ENCODE peak calls at places on chromosome 5, in seven cellular contexts. One of them, this sample, is unnamed.

GRCh38 chr5:71932649-71933338 is 174.5 kb upstream of the MAP1B start:
- DNase-seq in gastrocnemius medialis: peak; percentile 33
- DNase-seq in heart left ventricle: peak; percentile 76
- DNase-seq in fibroblast of lung: peak; percentile 65
- DNase-seq in fibroblast of villous mesenchyme: no peak
- DNase-seq in lower leg skin: no peak
- DNase-seq in HepG2: peak; percentile 76
- DNase-seq in this sample: no peak

GRCh38 chr5:139494832-139495231 is 12.3 kb upstream of the STING1 start:
- DNase-seq in gastrocnemius medialis: no peak
- DNase-seq in heart left ventricle: no peak
- DNase-seq in fibroblast of lung: no peak
- DNase-seq in fibroblast of villous mesenchyme: peak; percentile 63
- DNase-seq in lower leg skin: no peak
- DNase-seq in HepG2: no peak
- DNase-seq in this sample: peak; percentile 34

GRCh38 chr5:157552650-157553049 is 22.9 kb downstream of the ADAM19 start:
- DNase-seq in gastrocnemius medialis: no peak
- DNase-seq in heart left ventricle: no peak
- DNase-seq in fibroblast of lung: no peak
- DNase-seq in fibroblast of villous mesenchyme: no peak
- DNase-seq in lower leg skin: no peak
- DNase-seq in HepG2: no peak
- DNase-seq in this sample: no peak

GRCh38 chr5:61334224-61335196 is 2.5 kb downstream of the ZSWIM6 start:
- DNase-seq in gastrocnemius medialis: no peak
- DNase-seq in heart left ventricle: no peak
- DNase-seq in fibroblast of lung: peak; percentile 70
- DNase-seq in fibroblast of villous mesenchyme: peak; percentile 74
- DNase-seq in lower leg skin: no peak
- DNase-seq in HepG2: no peak
- DNase-seq in this sample: no peak

GRCh38 chr5:169716287-169716686 is 79.2 kb downstream of the DOCK2 start:
- DNase-seq in gastrocnemius medialis: no peak
- DNase-seq in heart left ventricle: no peak
- DNase-seq in fibroblast of lung: peak; percentile 82
- DNase-seq in fibroblast of villous mesenchyme: peak; percentile 40
- DNase-seq in lower leg skin: no peak
- DNase-seq in HepG2: no peak
- DNase-seq in this sample: peak; percentile 68

GRCh38 chr5:180646289-180646962 is 3.0 kb downstream of the FLT4 start:
- DNase-seq in gastrocnemius medialis: no peak
- DNase-seq in heart left ventricle: no peak
- DNase-seq in fibroblast of lung: no peak
- DNase-seq in fibroblast of villous mesenchyme: no peak
- DNase-seq in lower leg skin: no peak
- DNase-seq in HepG2: no peak
- DNase-seq in this sample: no peak

GRCh38 chr5:133469846-133470245 is 142.5 kb downstream of the FSTL4 start:
- DNase-seq in gastrocnemius medialis: no peak
- DNase-seq in heart left ventricle: no peak
- DNase-seq in fibroblast of lung: no peak
- DNase-seq in fibroblast of villous mesenchyme: no peak
- DNase-seq in lower leg skin: no peak
- DNase-seq in HepG2: no peak
- DNase-seq in this sample: no peak

GRCh38 chr5:346229-346935 is 24.9 kb downstream of the AHRR start:
- DNase-seq in gastrocnemius medialis: no peak
- DNase-seq in heart left ventricle: no peak
- DNase-seq in fibroblast of lung: no peak
- DNase-seq in fibroblast of villous mesenchyme: no peak
- DNase-seq in lower leg skin: no peak
- DNase-seq in HepG2: no peak
- DNase-seq in this sample: no peak

GRCh38 chr5:125659316-125660071 is 763.7 kb upstream of the GRAMD2B start:
- DNase-seq in gastrocnemius medialis: no peak
- DNase-seq in heart left ventricle: no peak
- DNase-seq in fibroblast of lung: peak; percentile 91
- DNase-seq in fibroblast of villous mesenchyme: peak; percentile 68
- DNase-seq in lower leg skin: no peak
- DNase-seq in HepG2: no peak
- DNase-seq in this sample: peak; percentile 85

GRCh38 chr5:66933066-66933465 is 263.5 kb downstream of the CD180 start:
- DNase-seq in gastrocnemius medialis: no peak
- DNase-seq in heart left ventricle: no peak
- DNase-seq in fibroblast of lung: peak; percentile 71
- DNase-seq in fibroblast of villous mesenchyme: peak; percentile 13
- DNase-seq in lower leg skin: no peak
- DNase-seq in HepG2: no peak
- DNase-seq in this sample: peak; percentile 84

GRCh38 chr5:139577689-139578347 is 16.7 kb downstream of the UBE2D2 start:
- DNase-seq in gastrocnemius medialis: no peak
- DNase-seq in heart left ventricle: no peak
- DNase-seq in fibroblast of lung: no peak
- DNase-seq in fibroblast of villous mesenchyme: no peak
- DNase-seq in lower leg skin: no peak
- DNase-seq in HepG2: no peak
- DNase-seq in this sample: no peak

GRCh38 chr5:179504191-179504590 is 46.2 kb upstream of the RUFY1 start:
- DNase-seq in gastrocnemius medialis: no peak
- DNase-seq in heart left ventricle: no peak
- DNase-seq in fibroblast of lung: no peak
- DNase-seq in fibroblast of villous mesenchyme: peak; percentile 55
- DNase-seq in lower leg skin: no peak
- DNase-seq in HepG2: no peak
- DNase-seq in this sample: no peak

GRCh38 chr5:27702339-27702820 is 664.0 kb upstream of the CDH9 start:
- DNase-seq in gastrocnemius medialis: no peak
- DNase-seq in heart left ventricle: no peak
- DNase-seq in fibroblast of lung: peak; percentile 11
- DNase-seq in fibroblast of villous mesenchyme: no peak
- DNase-seq in lower leg skin: no peak
- DNase-seq in HepG2: no peak
- DNase-seq in this sample: no peak

GRCh38 chr5:180289433-180289832 is 2.5 kb downstream of the MAPK9 start:
- DNase-seq in gastrocnemius medialis: no peak
- DNase-seq in heart left ventricle: no peak
- DNase-seq in fibroblast of lung: no peak
- DNase-seq in fibroblast of villous mesenchyme: no peak
- DNase-seq in lower leg skin: no peak
- DNase-seq in HepG2: no peak
- DNase-seq in this sample: no peak

GRCh38 chr5:154519375-154519774 is 41.3 kb upstream of the HAND1 start:
- DNase-seq in gastrocnemius medialis: no peak
- DNase-seq in heart left ventricle: no peak
- DNase-seq in fibroblast of lung: peak; percentile 66
- DNase-seq in fibroblast of villous mesenchyme: peak; percentile 9
- DNase-seq in lower leg skin: no peak
- DNase-seq in HepG2: no peak
- DNase-seq in this sample: peak; percentile 65

GRCh38 chr5:154522284-154522683 is 44.3 kb upstream of the HAND1 start:
- DNase-seq in gastrocnemius medialis: no peak
- DNase-seq in heart left ventricle: no peak
- DNase-seq in fibroblast of lung: no peak
- DNase-seq in fibroblast of villous mesenchyme: no peak
- DNase-seq in lower leg skin: no peak
- DNase-seq in HepG2: no peak
- DNase-seq in this sample: no peak

GRCh38 chr5:154521756-154522155 is 43.7 kb upstream of the HAND1 start:
- DNase-seq in gastrocnemius medialis: no peak
- DNase-seq in heart left ventricle: no peak
- DNase-seq in fibroblast of lung: no peak
- DNase-seq in fibroblast of villous mesenchyme: no peak
- DNase-seq in lower leg skin: no peak
- DNase-seq in HepG2: no peak
- DNase-seq in this sample: no peak

GRCh38 chr5:154523104-154523503 is 45.1 kb upstream of the HAND1 start:
- DNase-seq in gastrocnemius medialis: no peak
- DNase-seq in heart left ventricle: no peak
- DNase-seq in fibroblast of lung: no peak
- DNase-seq in fibroblast of villous mesenchyme: no peak
- DNase-seq in lower leg skin: no peak
- DNase-seq in HepG2: no peak
- DNase-seq in this sample: no peak

DNA sequence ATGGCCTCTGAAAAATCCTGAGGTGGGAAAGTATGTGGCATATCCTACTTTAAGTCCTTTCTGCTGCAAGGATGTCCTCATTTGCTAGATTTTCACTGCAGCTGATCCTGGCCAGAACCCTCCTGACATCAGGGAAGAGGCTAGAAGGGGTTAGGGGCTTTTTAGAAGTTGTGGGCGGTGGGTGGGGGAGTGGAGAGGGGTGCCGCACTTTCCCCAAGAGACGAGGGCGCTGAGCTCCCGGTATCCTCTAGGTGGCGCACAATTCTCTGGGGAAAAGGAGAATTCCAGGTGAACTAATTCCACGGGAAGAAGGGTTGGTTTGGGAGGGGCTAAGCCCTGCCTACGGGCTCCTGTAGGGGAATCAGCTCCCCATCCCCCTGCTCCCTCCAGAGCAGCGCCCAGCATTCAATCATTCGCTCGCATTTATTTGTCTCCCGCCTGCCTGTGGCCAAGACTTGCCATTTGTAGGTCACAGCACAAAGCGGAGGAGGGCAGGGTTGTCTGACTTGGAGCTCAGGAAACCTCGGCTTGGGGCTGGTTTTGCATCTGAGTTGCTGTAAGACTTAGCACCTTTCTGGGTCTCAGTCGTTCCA is 42.9 kb upstream of the HAND1 start:
- DNase-seq in gastrocnemius medialis: no peak
- DNase-seq in heart left ventricle: no peak
- DNase-seq in fibroblast of lung: peak; percentile 9
- DNase-seq in fibroblast of villous mesenchyme: no peak
- DNase-seq in lower leg skin: no peak
- DNase-seq in HepG2: peak; percentile 34
- DNase-seq in this sample: peak; percentile 35
- TF ChIP-seq CTCF in gastrocnemius medialis: peak; percentile 62
- TF ChIP-seq CTCF in heart left ventricle: peak; percentile 63
- TF ChIP-seq CTCF in fibroblast of lung: peak; percentile 76
- TF ChIP-seq CTCF in fibroblast of villous mesenchyme: peak; percentile 80
- TF ChIP-seq CTCF in lower leg skin: no peak
- TF ChIP-seq CTCF in HepG2: peak; percentile 80
- TF ChIP-seq CTCF in this sample: peak; percentile 80

DNA sequence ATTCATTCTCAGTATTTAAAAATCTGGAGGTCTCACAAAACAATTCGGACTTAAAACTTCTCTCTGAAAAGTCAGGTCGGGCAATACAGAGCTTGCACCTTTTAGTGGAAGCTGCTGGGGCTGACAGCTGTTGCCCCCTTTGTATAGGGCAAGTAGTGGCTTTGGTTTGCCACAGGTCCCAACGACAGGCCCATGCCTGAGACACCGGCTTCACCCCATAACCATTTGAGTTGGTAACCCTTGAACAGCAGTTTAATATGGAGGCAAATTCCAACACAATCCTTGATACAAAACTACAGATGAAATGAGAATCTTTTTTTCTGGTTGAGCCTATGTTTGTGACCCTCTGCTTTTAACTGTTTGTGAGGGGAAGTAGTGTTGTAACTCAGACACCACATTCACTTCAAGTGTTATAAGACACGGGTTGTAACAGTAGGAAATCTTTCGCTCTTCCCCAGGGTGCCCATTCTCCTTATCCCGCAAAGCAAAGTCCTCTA is 763 bp upstream of the GLRX start:
- DNase-seq in gastrocnemius medialis: no peak
- DNase-seq in heart left ventricle: no peak
- DNase-seq in fibroblast of lung: no peak
- DNase-seq in fibroblast of villous mesenchyme: no peak
- DNase-seq in lower leg skin: no peak
- DNase-seq in HepG2: no peak
- DNase-seq in this sample: no peak
- H3K4me3 ChIP-seq in gastrocnemius medialis: peak overlapping the region; percentile 100
- H3K4me3 ChIP-seq in heart left ventricle: peak overlapping the region; percentile 84
- H3K4me3 ChIP-seq in fibroblast of lung: peak overlapping the region; percentile 20
- H3K4me3 ChIP-seq in fibroblast of villous mesenchyme: peak overlapping the region; percentile 90
- H3K4me3 ChIP-seq in lower leg skin: no peak overlapping the region
- H3K4me3 ChIP-seq in HepG2: peak overlapping the region; percentile 66
- H3K4me3 ChIP-seq in this sample: peak overlapping the region; percentile 87

GRCh38 chr5:77232959-77233358 is 22.5 kb downstream of the PDE8B start:
- DNase-seq in gastrocnemius medialis: no peak
- DNase-seq in heart left ventricle: no peak
- DNase-seq in fibroblast of lung: no peak
- DNase-seq in fibroblast of villous mesenchyme: peak; percentile 23
- DNase-seq in lower leg skin: no peak
- DNase-seq in HepG2: no peak
- DNase-seq in this sample: no peak

GRCh38 chr5:77231470-77232138 is 21.1 kb downstream of the PDE8B start:
- DNase-seq in gastrocnemius medialis: no peak
- DNase-seq in heart left ventricle: no peak
- DNase-seq in fibroblast of lung: no peak
- DNase-seq in fibroblast of villous mesenchyme: no peak
- DNase-seq in lower leg skin: no peak
- DNase-seq in HepG2: no peak
- DNase-seq in this sample: no peak

GRCh38 chr5:77230727-77231469 is 20.4 kb downstream of the PDE8B start:
- DNase-seq in gastrocnemius medialis: no peak
- DNase-seq in heart left ventricle: no peak
- DNase-seq in fibroblast of lung: peak; percentile 17
- DNase-seq in fibroblast of villous mesenchyme: no peak
- DNase-seq in lower leg skin: no peak
- DNase-seq in HepG2: no peak
- DNase-seq in this sample: peak; percentile 36

GRCh38 chr5:77229887-77230286 is 19.4 kb downstream of the PDE8B start:
- DNase-seq in gastrocnemius medialis: no peak
- DNase-seq in heart left ventricle: no peak
- DNase-seq in fibroblast of lung: no peak
- DNase-seq in fibroblast of villous mesenchyme: no peak
- DNase-seq in lower leg skin: no peak
- DNase-seq in HepG2: no peak
- DNase-seq in this sample: no peak

GRCh38 chr5:77232545-77232944 is 22.1 kb downstream of the PDE8B start:
- DNase-seq in gastrocnemius medialis: no peak
- DNase-seq in heart left ventricle: no peak
- DNase-seq in fibroblast of lung: no peak
- DNase-seq in fibroblast of villous mesenchyme: no peak
- DNase-seq in lower leg skin: no peak
- DNase-seq in HepG2: no peak
- DNase-seq in this sample: no peak
- TF ChIP-seq CTCF in gastrocnemius medialis: no peak
- TF ChIP-seq CTCF in heart left ventricle: no peak
- TF ChIP-seq CTCF in fibroblast of lung: no peak
- TF ChIP-seq CTCF in fibroblast of villous mesenchyme: no peak
- TF ChIP-seq CTCF in lower leg skin: no peak
- TF ChIP-seq CTCF in HepG2: no peak
- TF ChIP-seq CTCF in this sample: no peak

DNA sequence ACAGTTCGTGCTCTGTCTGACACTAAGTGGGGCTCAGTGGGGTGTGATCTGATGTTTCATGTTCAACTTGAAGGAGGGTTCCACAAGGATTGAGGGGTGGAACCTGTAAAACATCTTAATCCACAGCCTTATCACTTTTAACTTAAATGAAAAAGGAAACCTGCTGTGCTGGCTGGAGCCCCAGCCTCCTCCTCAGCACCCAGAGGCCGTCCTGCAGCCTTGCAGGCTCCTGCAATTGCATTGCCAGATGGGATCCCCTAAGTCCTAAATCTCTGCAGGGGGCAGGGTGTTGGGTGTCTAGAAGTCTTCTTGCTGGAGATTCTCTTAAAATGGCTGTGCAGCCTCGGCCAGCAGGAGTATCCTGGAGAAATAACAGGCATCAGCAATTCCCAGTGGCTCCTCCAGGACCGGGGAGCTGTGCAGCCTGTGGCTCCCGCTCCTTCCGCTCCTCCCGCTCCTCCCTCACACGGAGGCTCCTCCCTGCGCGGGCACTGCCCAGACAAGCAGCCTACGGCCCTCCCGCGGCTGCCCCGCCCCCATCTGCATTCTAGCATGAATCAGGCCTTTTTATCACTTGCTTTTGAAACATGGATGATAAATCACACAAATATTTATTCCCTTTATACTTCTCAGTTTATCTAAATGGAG is 131.0 kb downstream of the ADAMTS16 start:
- DNase-seq in gastrocnemius medialis: no peak
- DNase-seq in heart left ventricle: peak; percentile 53
- DNase-seq in fibroblast of lung: peak; percentile 67
- DNase-seq in fibroblast of villous mesenchyme: peak; percentile 88
- DNase-seq in lower leg skin: peak; percentile 32
- DNase-seq in HepG2: peak; percentile 6
- DNase-seq in this sample: peak; percentile 86
- H3K4me3 ChIP-seq in gastrocnemius medialis: no peak overlapping the region
- H3K4me3 ChIP-seq in heart left ventricle: peak overlapping the region; percentile 24
- H3K4me3 ChIP-seq in fibroblast of lung: no peak overlapping the region
- H3K4me3 ChIP-seq in fibroblast of villous mesenchyme: peak overlapping the region; percentile 41
- H3K4me3 ChIP-seq in lower leg skin: no peak overlapping the region
- H3K4me3 ChIP-seq in HepG2: no peak overlapping the region
- H3K4me3 ChIP-seq in this sample: peak overlapping the region; percentile 33

This sample was measured in foreskin fibroblast.